ENCODE peak calls at places on chromosomes 1 and 21, in four cellular contexts. One of them, this sample, is unnamed.
A peak's percentile ranks its signal among the peaks of the same experiment; 100 is the strongest.

GRCh38 chr1:240589585-240590110 is 22.3 kb downstream of the GREM2 start:
- DNase-seq in GM23338: no peak
- DNase-seq in heart right ventricle: no peak
- DNase-seq in OCI-LY7: no peak
- DNase-seq in this sample: no peak

GRCh38 chr1:229786974-229787610 is 161.0 kb downstream of the URB2 start:
- DNase-seq in GM23338: no peak
- DNase-seq in heart right ventricle: no peak
- DNase-seq in OCI-LY7: no peak
- DNase-seq in this sample: no peak

GRCh38 chr1:15180189-15180588 is 26.6 kb downstream of the TMEM51 start:
- DNase-seq in GM23338: no peak
- DNase-seq in heart right ventricle: no peak
- DNase-seq in OCI-LY7: no peak
- DNase-seq in this sample: no peak

GRCh38 chr1:114087495-114087894 is 66.2 kb downstream of the SYT6 start:
- DNase-seq in GM23338: no peak
- DNase-seq in heart right ventricle: no peak
- DNase-seq in OCI-LY7: no peak
- DNase-seq in this sample: no peak

GRCh38 chr1:233631810-233632375 is 18.0 kb downstream of the KCNK1 start:
- DNase-seq in GM23338: no peak
- DNase-seq in heart right ventricle: no peak
- DNase-seq in OCI-LY7: no peak
- DNase-seq in this sample: no peak

GRCh38 chr1:209628618-209629299 is 23.5 kb downstream of the LAMB3 start:
- DNase-seq in GM23338: no peak
- DNase-seq in heart right ventricle: no peak
- DNase-seq in OCI-LY7: no peak
- DNase-seq in this sample: no peak

GRCh38 chr1:29415861-29416260 is 179.5 kb downstream of the PTPRU start:
- DNase-seq in GM23338: no peak
- DNase-seq in heart right ventricle: no peak
- DNase-seq in OCI-LY7: no peak
- DNase-seq in this sample: no peak

GRCh38 chr21:34344584-34344983 is 19.2 kb upstream of the KCNE2 start:
- DNase-seq in GM23338: no peak
- DNase-seq in heart right ventricle: no peak
- DNase-seq in OCI-LY7: no peak
- DNase-seq in this sample: no peak

GRCh38 chr21:42809577-42810440 is 69.5 kb downstream of the WDR4 start:
- DNase-seq in GM23338: no peak
- DNase-seq in heart right ventricle: no peak
- DNase-seq in OCI-LY7: no peak
- DNase-seq in this sample: no peak

GRCh38 chr1:33466159-33466558 is 6.3 kb upstream of the ZSCAN20 start:
- DNase-seq in GM23338: no peak
- DNase-seq in heart right ventricle: no peak
- DNase-seq in OCI-LY7: no peak
- DNase-seq in this sample: peak; percentile 56

GRCh38 chr1:102970496-102971078 is 137.7 kb downstream of the COL11A1 start:
- DNase-seq in GM23338: peak; percentile 93
- DNase-seq in heart right ventricle: no peak
- DNase-seq in OCI-LY7: peak; percentile 71
- DNase-seq in this sample: peak; percentile 8

GRCh38 chr21:32173106-32173755 is 105.6 kb downstream of the MIS18A start:
- DNase-seq in GM23338: no peak
- DNase-seq in heart right ventricle: no peak
- DNase-seq in OCI-LY7: no peak
- DNase-seq in this sample: no peak

GRCh38 chr1:8740034-8740449 is 77.4 kb downstream of the RERE start:
- DNase-seq in GM23338: no peak
- DNase-seq in heart right ventricle: no peak
- DNase-seq in OCI-LY7: no peak
- DNase-seq in this sample: peak; percentile 19

GRCh38 chr1:53278294-53278693 is 40.0 kb upstream of the MAGOH start:
- DNase-seq in GM23338: peak; percentile 69
- DNase-seq in heart right ventricle: peak; percentile 58
- DNase-seq in OCI-LY7: peak; percentile 57
- DNase-seq in this sample: peak; percentile 51

GRCh38 chr1:24830680-24831272 is 85.5 kb downstream of the CLIC4 start:
- DNase-seq in GM23338: peak; percentile 82
- DNase-seq in heart right ventricle: no peak
- DNase-seq in OCI-LY7: peak; percentile 69
- DNase-seq in this sample: no peak

DNA sequence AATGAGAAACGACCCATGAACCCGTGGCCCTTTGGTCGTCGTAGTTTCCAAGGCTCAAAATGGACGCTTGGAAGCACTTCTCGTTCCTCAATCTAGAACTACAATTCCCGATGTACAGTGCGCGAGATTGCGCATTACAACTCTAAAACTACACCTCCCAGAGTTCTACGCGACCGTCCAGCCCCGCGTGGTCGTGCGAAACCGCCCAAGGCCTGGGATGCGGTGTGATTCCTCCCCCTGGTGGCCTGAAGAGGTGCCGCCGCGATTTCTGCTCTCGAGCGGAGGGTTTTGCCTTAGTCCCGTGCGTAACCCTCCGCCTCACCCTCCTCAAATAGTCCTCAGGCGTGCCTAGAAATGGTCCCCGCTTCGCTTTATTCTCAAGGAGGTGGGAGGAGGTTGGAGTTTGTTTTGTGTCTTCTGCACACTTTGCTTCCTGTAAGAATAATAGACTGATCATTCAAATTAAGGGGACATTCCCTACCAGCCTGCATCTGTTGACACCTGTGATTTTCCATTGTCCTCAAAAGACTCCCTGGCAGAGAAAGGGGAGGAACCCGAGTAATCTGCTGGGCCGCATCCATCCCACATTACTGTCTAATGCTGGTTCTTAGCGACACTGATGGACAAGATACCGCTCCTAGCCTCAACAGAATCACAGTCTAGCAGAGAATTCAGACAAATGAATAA is 355 bp upstream of the PAFAH2 start:
- DNase-seq in GM23338: peak; percentile 100
- DNase-seq in heart right ventricle: peak; percentile 96
- DNase-seq in OCI-LY7: peak; percentile 100
- DNase-seq in this sample: peak; percentile 98
- H3K4me3 ChIP-seq in GM23338: peak overlapping the region; percentile 58
- H3K4me3 ChIP-seq in heart right ventricle: peak overlapping the region; percentile 64
- H3K4me3 ChIP-seq in OCI-LY7: peak overlapping the region; percentile 76
- H3K4me3 ChIP-seq in this sample: no peak overlapping the region

GRCh38 chr1:156136970-156137483 is 16.4 kb upstream of the SEMA4A start:
- DNase-seq in GM23338: peak; percentile 75
- DNase-seq in heart right ventricle: no peak
- DNase-seq in OCI-LY7: no peak
- DNase-seq in this sample: no peak
- TF ChIP-seq CTCF in GM23338: peak; percentile 69
- TF ChIP-seq CTCF in heart right ventricle: no peak
- TF ChIP-seq CTCF in OCI-LY7: peak; percentile 42
- TF ChIP-seq CTCF in this sample: no peak

DNA sequence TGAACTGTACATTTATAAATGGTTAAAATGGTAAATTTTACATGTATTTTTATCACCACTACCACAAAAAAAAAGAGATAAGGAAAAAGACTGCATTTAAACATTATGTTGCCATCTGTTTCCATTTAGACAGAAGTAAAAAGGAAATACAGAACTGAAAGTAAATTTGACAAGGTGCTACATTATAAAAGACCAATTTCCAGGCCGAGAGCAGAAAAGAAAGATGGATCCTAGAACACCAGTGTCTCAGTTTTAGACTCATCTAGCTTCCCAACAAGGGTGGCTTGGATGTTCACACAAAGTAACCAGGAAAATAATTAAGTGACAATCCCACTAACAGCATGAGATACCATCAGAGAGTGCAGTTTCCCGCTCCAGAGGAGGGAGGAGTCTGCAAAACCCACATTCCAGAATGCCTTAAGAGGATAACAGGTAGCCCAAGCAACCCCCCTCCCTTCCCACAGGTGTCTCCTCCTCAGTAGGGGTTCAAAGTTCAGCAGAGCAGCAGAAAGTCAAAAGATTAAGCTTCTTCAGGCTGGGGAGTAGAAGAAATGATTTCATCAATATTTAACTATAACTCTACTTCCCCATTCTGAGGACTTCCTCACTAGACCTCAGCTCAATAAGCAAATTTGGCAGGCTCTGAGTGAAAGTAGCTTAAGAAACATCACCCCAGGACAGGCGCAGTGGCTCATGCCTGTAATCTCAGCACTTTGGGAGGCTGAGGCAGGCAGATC is 11.8 kb downstream of the TPM3 start:
- DNase-seq in GM23338: peak; percentile 72
- DNase-seq in heart right ventricle: no peak
- DNase-seq in OCI-LY7: peak; percentile 78
- DNase-seq in this sample: peak; percentile 32
- H3K4me1 ChIP-seq in GM23338: peaks cover 44% of the 10 kb centered on the region
- H3K4me1 ChIP-seq in heart right ventricle: peaks cover 73% of the 10 kb centered on the region
- H3K4me1 ChIP-seq in OCI-LY7: peaks cover 42% of the 10 kb centered on the region
- H3K4me1 ChIP-seq in this sample: peaks cover 72% of the 10 kb centered on the region

GRCh38 chr21:15227919-15228318 is 163.1 kb upstream of the NRIP1 start:
- DNase-seq in GM23338: no peak
- DNase-seq in heart right ventricle: no peak
- DNase-seq in OCI-LY7: no peak
- DNase-seq in this sample: no peak

GRCh38 chr21:15219866-15220265 is 155.1 kb upstream of the NRIP1 start:
- DNase-seq in GM23338: no peak
- DNase-seq in heart right ventricle: no peak
- DNase-seq in OCI-LY7: no peak
- DNase-seq in this sample: no peak

GRCh38 chr21:15221799-15222386 is 157.1 kb upstream of the NRIP1 start:
- DNase-seq in GM23338: peak; percentile 82
- DNase-seq in heart right ventricle: peak; percentile 15
- DNase-seq in OCI-LY7: no peak
- DNase-seq in this sample: no peak

GRCh38 chr21:15224346-15225086 is 159.7 kb upstream of the NRIP1 start:
- DNase-seq in GM23338: no peak
- DNase-seq in heart right ventricle: no peak
- DNase-seq in OCI-LY7: no peak
- DNase-seq in this sample: no peak

DNA sequence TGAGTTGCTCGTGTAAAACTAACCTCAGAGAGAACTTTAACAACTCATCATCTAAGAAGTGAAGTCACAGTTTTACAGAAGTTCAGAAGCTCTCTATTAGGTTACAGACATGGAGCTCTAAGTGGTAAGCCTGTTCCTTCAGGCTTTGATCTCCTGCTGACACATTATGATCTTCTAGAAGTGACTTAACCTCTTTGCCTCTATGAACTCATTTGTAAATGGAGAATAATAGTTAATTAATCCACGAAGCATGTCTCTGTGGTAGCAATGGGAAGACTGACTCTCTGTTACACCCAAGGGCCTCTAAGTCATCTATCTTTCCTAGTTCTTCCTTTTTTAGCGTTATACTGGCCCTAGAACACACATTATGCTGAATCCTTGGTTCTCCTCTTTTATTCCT is 157.9 kb upstream of the NRIP1 start:
- DNase-seq in GM23338: no peak
- DNase-seq in heart right ventricle: no peak
- DNase-seq in OCI-LY7: no peak
- DNase-seq in this sample: no peak
- H3K4me3 ChIP-seq in GM23338: no peak overlapping the region
- H3K4me3 ChIP-seq in heart right ventricle: no peak overlapping the region
- H3K4me3 ChIP-seq in OCI-LY7: no peak overlapping the region
- H3K4me3 ChIP-seq in this sample: no peak overlapping the region

GRCh38 chr1:224113918-224114786 is at the start of gene FBXO28:
- DNase-seq in GM23338: peak; percentile 98
- DNase-seq in heart right ventricle: peak; percentile 94
- DNase-seq in OCI-LY7: peak; percentile 95
- DNase-seq in this sample: peak; percentile 98

GRCh38 chr1:224114787-224115175 is 870 bp downstream of the FBXO28 start:
- DNase-seq in GM23338: peak; percentile 52
- DNase-seq in heart right ventricle: no peak
- DNase-seq in OCI-LY7: no peak
- DNase-seq in this sample: no peak

GRCh38 chr1:224113005-224113404 is 906 bp upstream of the FBXO28 start:
- DNase-seq in GM23338: no peak
- DNase-seq in heart right ventricle: no peak
- DNase-seq in OCI-LY7: no peak
- DNase-seq in this sample: no peak

GRCh38 chr1:224116131-224116530 is 2.2 kb downstream of the FBXO28 start:
- DNase-seq in GM23338: peak; percentile 66
- DNase-seq in heart right ventricle: no peak
- DNase-seq in OCI-LY7: peak; percentile 78
- DNase-seq in this sample: no peak

DNA sequence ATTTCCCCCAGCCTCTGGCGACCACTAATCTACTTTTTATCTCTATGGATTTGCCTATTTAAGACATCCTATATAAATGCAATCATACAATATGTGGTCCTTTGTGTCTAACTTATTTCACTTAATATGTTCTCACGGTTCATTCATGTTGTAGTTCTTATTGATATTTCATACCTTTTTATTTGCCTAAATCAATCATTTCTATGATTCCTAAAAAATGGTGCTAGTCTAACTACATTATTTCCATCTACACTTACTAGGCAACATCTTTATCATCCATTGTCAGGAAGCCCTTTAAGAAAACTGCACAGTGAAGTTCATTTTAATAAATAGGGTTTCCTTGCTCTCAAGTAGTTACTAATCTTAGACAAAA is 380 bp upstream of the FBXO28 start:
- DNase-seq in GM23338: no peak
- DNase-seq in heart right ventricle: no peak
- DNase-seq in OCI-LY7: no peak
- DNase-seq in this sample: no peak
- TF ChIP-seq CTCF in GM23338: no peak
- TF ChIP-seq CTCF in heart right ventricle: no peak
- TF ChIP-seq CTCF in OCI-LY7: no peak
- TF ChIP-seq CTCF in this sample: no peak

GRCh38 chr1:207851696-207852095 is 59.2 kb downstream of the CD34 start:
- DNase-seq in GM23338: no peak
- DNase-seq in heart right ventricle: no peak
- DNase-seq in OCI-LY7: no peak
- DNase-seq in this sample: no peak
- H3K4me1 ChIP-seq in GM23338: peaks cover 10% of the 10 kb centered on the region
- H3K4me1 ChIP-seq in heart right ventricle: peaks cover 90% of the 10 kb centered on the region
- H3K4me1 ChIP-seq in OCI-LY7: no peaks in the 10 kb centered on the region
- H3K4me1 ChIP-seq in this sample: peaks cover 10% of the 10 kb centered on the region

This sample was measured in adrenal gland.